ENCODE peak calls at places on chromosomes 7 and 10, in ten cellular contexts. One of them, this sample, is unnamed.

GRCh38 chr7:129317450-129317849 is 92.6 kb downstream of the AHCYL2 start:
- DNase-seq in bronchial epithelial cell: no peak
- DNase-seq in PC-9: no peak
- DNase-seq in choroid plexus epithelial cell: no peak
- DNase-seq in NCI-H2029: no peak
- DNase-seq in MV-4-11: no peak
- DNase-seq in activated CD8-positive, alpha-beta memory T cell treated with anti-CD3 and anti-CD28 coated beads for 4 hours: no peak
- DNase-seq in uterus: no peak
- DNase-seq in left ventricle myocardium inferior: no peak
- DNase-seq in kidney epithelial cell: no peak
- DNase-seq in this sample: no peak

GRCh38 chr7:129832282-129832681 is 120.5 kb downstream of the UBE2H start:
- DNase-seq in uterus: no peak
- DNase-seq in choroid plexus epithelial cell: no peak
- DNase-seq in activated CD8-positive, alpha-beta memory T cell treated with anti-CD3 and anti-CD28 coated beads for 4 hours: no peak
- DNase-seq in bronchial epithelial cell: no peak
- DNase-seq in kidney epithelial cell: no peak
- DNase-seq in PC-9: no peak
- DNase-seq in MV-4-11: no peak
- DNase-seq in NCI-H2029: no peak
- DNase-seq in left ventricle myocardium inferior: no peak
- DNase-seq in this sample: no peak

GRCh38 chr10:105041956-105042355 is 400.9 kb downstream of the SORCS3 start:
- DNase-seq in uterus: no peak
- DNase-seq in MV-4-11: no peak
- DNase-seq in kidney epithelial cell: peak; percentile 81
- DNase-seq in left ventricle myocardium inferior: no peak
- DNase-seq in PC-9: no peak
- DNase-seq in activated CD8-positive, alpha-beta memory T cell treated with anti-CD3 and anti-CD28 coated beads for 4 hours: no peak
- DNase-seq in bronchial epithelial cell: peak; percentile 96
- DNase-seq in NCI-H2029: no peak
- DNase-seq in choroid plexus epithelial cell: no peak
- DNase-seq in this sample: no peak

GRCh38 chr7:6443372-6443941 is 4.3 kb downstream of the DAGLB start:
- DNase-seq in PC-9: peak; percentile 84
- DNase-seq in uterus: no peak
- DNase-seq in left ventricle myocardium inferior: no peak
- DNase-seq in kidney epithelial cell: peak; percentile 82
- DNase-seq in choroid plexus epithelial cell: peak; percentile 93
- DNase-seq in activated CD8-positive, alpha-beta memory T cell treated with anti-CD3 and anti-CD28 coated beads for 4 hours: no peak
- DNase-seq in NCI-H2029: no peak
- DNase-seq in MV-4-11: no peak
- DNase-seq in bronchial epithelial cell: peak; percentile 87
- DNase-seq in this sample: peak; percentile 55

GRCh38 chr7:129513546-129513945 is 11.2 kb downstream of the SMKR1 start:
- DNase-seq in left ventricle myocardium inferior: no peak
- DNase-seq in choroid plexus epithelial cell: no peak
- DNase-seq in activated CD8-positive, alpha-beta memory T cell treated with anti-CD3 and anti-CD28 coated beads for 4 hours: no peak
- DNase-seq in PC-9: no peak
- DNase-seq in kidney epithelial cell: no peak
- DNase-seq in NCI-H2029: no peak
- DNase-seq in MV-4-11: no peak
- DNase-seq in uterus: no peak
- DNase-seq in bronchial epithelial cell: no peak
- DNase-seq in this sample: no peak

GRCh38 chr7:36348256-36348655 is 41.4 kb upstream of the ANLN start:
- DNase-seq in NCI-H2029: no peak
- DNase-seq in PC-9: no peak
- DNase-seq in MV-4-11: no peak
- DNase-seq in kidney epithelial cell: no peak
- DNase-seq in choroid plexus epithelial cell: peak; percentile 91
- DNase-seq in bronchial epithelial cell: no peak
- DNase-seq in activated CD8-positive, alpha-beta memory T cell treated with anti-CD3 and anti-CD28 coated beads for 4 hours: no peak
- DNase-seq in uterus: no peak
- DNase-seq in left ventricle myocardium inferior: no peak
- DNase-seq in this sample: no peak

GRCh38 chr10:113187066-113187777 is 237.2 kb downstream of the TCF7L2 start:
- DNase-seq in uterus: peak; percentile 56
- DNase-seq in NCI-H2029: no peak
- DNase-seq in bronchial epithelial cell: no peak
- DNase-seq in MV-4-11: no peak
- DNase-seq in activated CD8-positive, alpha-beta memory T cell treated with anti-CD3 and anti-CD28 coated beads for 4 hours: no peak
- DNase-seq in left ventricle myocardium inferior: peak; percentile 75
- DNase-seq in kidney epithelial cell: no peak
- DNase-seq in choroid plexus epithelial cell: peak; percentile 44
- DNase-seq in PC-9: no peak
- DNase-seq in this sample: no peak

GRCh38 chr7:30921951-30922401 is 10.3 kb downstream of the AQP1 start:
- DNase-seq in bronchial epithelial cell: no peak
- DNase-seq in MV-4-11: no peak
- DNase-seq in activated CD8-positive, alpha-beta memory T cell treated with anti-CD3 and anti-CD28 coated beads for 4 hours: no peak
- DNase-seq in NCI-H2029: no peak
- DNase-seq in uterus: peak; percentile 12
- DNase-seq in PC-9: no peak
- DNase-seq in left ventricle myocardium inferior: peak; percentile 11
- DNase-seq in choroid plexus epithelial cell: no peak
- DNase-seq in kidney epithelial cell: no peak
- DNase-seq in this sample: no peak

This sample was measured in Calu3.